ENCODE peak calls at places on chromosomes 12 and 14, in five cellular contexts. Z is breast epithelium, M is psoas muscle, O is fibroblast of the aortic adventitia, H is GM06990. V is an unnamed sample.

GRCh38 chr12:67650528-67651379 is 2.2 kb downstream of the DYRK2 start:
- DNase-seq in Z (no peak), M (no peak), O (no peak), H (no peak), V (peak)

GRCh38 chr14:68549966-68550705 is 242.7 kb downstream of the ZFP36L1 start:
- DNase-seq in Z (peak), M (no peak), O (no peak), H (no peak), V (no peak)

GRCh38 chr12:6635375-6635855 is 344 bp downstream of the LPAR5 start:
- DNase-seq in Z (no peak), M (no peak), O (no peak), H (peak), V (peak)

GRCh38 chr14:36834293-36834692 is 172.6 kb downstream of the PAX9 start:
- DNase-seq in Z (no peak), M (no peak), O (no peak), H (no peak), V (no peak)

GRCh38 chr12:96814200-96814599 is 92.9 kb upstream of the NEDD1 start:
- DNase-seq in Z (no peak), M (no peak), O (no peak), H (no peak), V (no peak)

GRCh38 chr12:64530566-64530965 is 78.6 kb downstream of the TBK1 start:
- DNase-seq in Z (no peak), M (no peak), O (no peak), H (no peak), V (no peak)

GRCh38 chr12:104870797-104871196 is 87.3 kb downstream of the SLC41A2 start:
- DNase-seq in Z (no peak), M (no peak), O (no peak), H (peak), V (peak)

GRCh38 chr14:33834101-33834955 is 116.5 kb downstream of the EGLN3 start:
- DNase-seq in Z (peak), M (no peak), O (no peak), H (no peak), V (peak)

GRCh38 chr12:68564166-68564565 is 46.5 kb upstream of the RAP1B start:
- DNase-seq in Z (no peak), M (no peak), O (no peak), H (no peak), V (no peak)

GRCh38 chr14:104353921-104354701 is 215.7 kb downstream of the KIF26A start:
- DNase-seq in Z (no peak), M (peak), O (no peak), H (no peak), V (no peak)

GRCh38 chr12:68425998-68426397 is 93.8 kb upstream of the MDM1 start:
- DNase-seq in Z (no peak), M (no peak), O (peak), H (no peak), V (no peak)

GRCh38 chr12:111741235-111741812 is 25.4 kb upstream of the ALDH2 start:
- DNase-seq in Z (no peak), M (no peak), O (peak), H (no peak), V (no peak)

GRCh38 chr12:112858776-112859175 is 48.0 kb upstream of the OAS1 start:
- DNase-seq in Z (no peak), M (no peak), O (no peak), H (no peak), V (no peak)

GRCh38 chr14:100084591-100084990 is 19.4 kb downstream of the EVL start:
- DNase-seq in Z (no peak), M (no peak), O (no peak), H (no peak), V (no peak)

GRCh38 chr14:54310852-54311230 is 86.0 kb upstream of the CDKN3 start:
- DNase-seq in Z (no peak), M (no peak), O (no peak), H (no peak), V (no peak)

GRCh38 chr14:67584931-67585330 is 15.1 kb downstream of the PIGH start:
- DNase-seq in Z (no peak), M (no peak), O (no peak), H (no peak), V (no peak)

GRCh38 chr12:47773062-47773857 is at the start of gene SLC48A1:
- DNase-seq in Z (peak), M (peak), O (peak), H (peak), V (peak)

GRCh38 chr14:22509751-22510300 is 79.2 kb downstream of the DAD1 start:
- DNase-seq in Z (no peak), M (no peak), O (no peak), H (peak), V (peak)

GRCh38 chr14:49679271-49679670 is 8.7 kb downstream of the POLE2 start:
- DNase-seq in Z (no peak), M (no peak), O (no peak), H (no peak), V (no peak)

GRCh38 chr12:124381454-124382207 is 86.7 kb downstream of the RFLNA start:
- DNase-seq in Z (peak), M (peak), O (peak), H (no peak), V (no peak)

GRCh38 chr12:6863586-6864321 is 3.6 kb upstream of the TPI1 start:
- DNase-seq in Z (no peak), M (no peak), O (no peak), H (no peak), V (no peak)

GRCh38 chr12:120229583-120230325 is 28.8 kb upstream of the RPLP0 start:
- DNase-seq in Z (no peak), M (peak), O (peak), H (no peak), V (no peak)

GRCh38 chr12:79732647-79733046 is 41.9 kb upstream of the PAWR start:
- DNase-seq in Z (no peak), M (no peak), O (no peak), H (no peak), V (no peak)

GRCh38 chr14:69133206-69134125 is 19.5 kb downstream of the DCAF5 start:
- DNase-seq in Z (no peak), M (no peak), O (peak), H (no peak), V (no peak)

GRCh38 chr14:37588956-37589737 is 5.9 kb downstream of the FOXA1 start:
- DNase-seq in Z (no peak), M (no peak), O (no peak), H (no peak), V (no peak)

GRCh38 chr12:13103391-13104033 is at the start of gene GSG1:
- DNase-seq in Z (no peak), M (no peak), O (peak), H (no peak), V (peak)

GRCh38 chr12:17949558-17950141 is 140.3 kb downstream of the RERGL start:
- DNase-seq in Z (no peak), M (no peak), O (no peak), H (no peak), V (no peak)

GRCh38 chr12:92041742-92042141 is 103.9 kb downstream of the BTG1 start:
- DNase-seq in Z (no peak), M (no peak), O (no peak), H (no peak), V (peak)

GRCh38 chr12:109131522-109132050 is 15.2 kb downstream of the ACACB start:
- DNase-seq in Z (no peak), M (peak), O (no peak), H (no peak), V (no peak)

GRCh38 chr12:75859868-75860267 is 171.7 kb downstream of the PHLDA1 start:
- DNase-seq in Z (no peak), M (no peak), O (peak), H (no peak), V (no peak)

GRCh38 chr14:54667764-54668163 is 100.8 kb downstream of the SAMD4A start:
- DNase-seq in Z (no peak), M (no peak), O (no peak), H (no peak), V (no peak)

GRCh38 chr12:11623382-11623781 is 26.1 kb upstream of the ETV6 start:
- DNase-seq in Z (no peak), M (no peak), O (no peak), H (no peak), V (no peak)

GRCh38 chr12:119202121-119202527 is 23.4 kb downstream of the HSPB8 start:
- DNase-seq in Z (no peak), M (no peak), O (no peak), H (no peak), V (no peak)

GRCh38 chr12:91381309-91381804 is 198.7 kb upstream of the DCN start:
- DNase-seq in Z (peak), M (no peak), O (peak), H (peak), V (peak)

GRCh38 chr14:28142400-28143015 is 624.1 kb upstream of the FOXG1 start:
- DNase-seq in Z (no peak), M (no peak), O (peak), H (no peak), V (no peak)

GRCh38 chr12:108306014-108306501 is 33.1 kb downstream of the CMKLR1 start:
- DNase-seq in Z (no peak), M (peak), O (peak), H (no peak), V (no peak)

GRCh38 chr14:89493406-89493805 is 76.4 kb upstream of the FOXN3 start:
- DNase-seq in Z (no peak), M (no peak), O (no peak), H (no peak), V (no peak)

GRCh38 chr12:64256166-64256800 is 34.2 kb upstream of the KICS2 start:
- DNase-seq in Z (no peak), M (no peak), O (peak), H (no peak), V (peak)

DNA sequence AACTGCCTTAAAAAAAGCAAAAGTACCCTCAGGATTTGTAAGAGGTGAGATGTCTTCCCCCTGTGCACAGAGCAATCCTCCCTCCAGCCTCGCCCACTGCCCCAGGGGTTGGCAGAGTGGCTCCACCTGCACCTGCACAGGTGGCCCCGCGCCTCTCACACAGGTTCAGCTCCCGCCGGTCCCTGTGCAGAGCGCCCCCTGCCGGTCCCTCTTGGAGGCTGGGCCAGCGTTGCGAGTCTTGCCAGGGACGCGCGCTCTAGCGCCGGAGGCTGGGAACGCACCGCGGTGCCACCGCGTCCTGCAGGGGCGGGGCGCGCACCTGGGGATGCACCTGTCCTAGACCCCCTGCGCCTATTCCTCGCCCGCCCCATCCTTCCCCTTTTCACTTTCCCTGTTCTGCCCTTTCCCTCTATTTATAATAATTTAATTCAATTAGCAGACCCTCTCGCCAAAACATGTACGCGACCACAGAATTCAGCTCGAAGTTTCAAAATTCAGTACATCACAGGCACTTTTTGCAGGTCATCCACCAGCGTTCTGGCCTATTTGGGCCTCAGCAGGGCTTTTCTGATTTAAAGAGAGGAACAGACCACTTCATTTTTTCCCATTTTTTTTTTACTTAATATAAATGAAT is 618.6 kb downstream of the AACS start:
- DNase-seq in Z (no peak), M (no peak), O (no peak), H (peak), V (peak)
- TF ChIP-seq CTCF in Z (no peak), M (no peak), O (no peak), H (peak), V (peak)

DNA sequence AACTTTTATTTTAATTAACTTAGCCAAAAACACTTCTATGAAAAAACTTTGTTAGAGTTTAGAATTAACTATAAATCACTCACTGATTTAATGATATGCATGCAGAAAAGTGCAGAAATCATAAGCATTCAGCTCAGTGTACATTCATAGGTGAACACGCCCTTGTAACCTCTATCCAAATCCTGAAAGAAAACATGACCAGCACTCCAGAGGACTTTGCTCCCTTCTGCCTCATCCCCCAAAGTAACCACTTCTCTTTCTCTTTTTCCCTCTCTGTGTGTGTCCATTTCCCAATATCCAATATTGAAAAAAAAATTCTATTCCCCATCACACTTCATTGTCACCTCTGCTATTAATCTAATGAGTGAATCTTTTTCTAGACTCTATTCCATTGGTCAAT is 197.1 kb upstream of the FAR2 start:
- DNase-seq in Z (no peak), M (no peak), O (no peak), H (no peak), V (no peak)
- H3K4me3 ChIP-seq in Z (no peak), M (no peak), O (no peak), H (no peak), V (no peak)

GRCh38 chr14:23694085-23694975 is 58.2 kb downstream of the DHRS2 start:
- DNase-seq in Z (no peak), M (no peak), O (peak), H (no peak), V (no peak)

GRCh38 chr14:23692416-23692815 is 56.3 kb downstream of the DHRS2 start:
- DNase-seq in Z (no peak), M (no peak), O (no peak), H (no peak), V (no peak)

GRCh38 chr14:23696706-23697239 is 60.6 kb downstream of the DHRS2 start:
- DNase-seq in Z (no peak), M (no peak), O (no peak), H (no peak), V (no peak)

GRCh38 chr14:23695220-23695999 is 59.2 kb downstream of the DHRS2 start:
- DNase-seq in Z (no peak), M (peak), O (peak), H (no peak), V (no peak)

DNA sequence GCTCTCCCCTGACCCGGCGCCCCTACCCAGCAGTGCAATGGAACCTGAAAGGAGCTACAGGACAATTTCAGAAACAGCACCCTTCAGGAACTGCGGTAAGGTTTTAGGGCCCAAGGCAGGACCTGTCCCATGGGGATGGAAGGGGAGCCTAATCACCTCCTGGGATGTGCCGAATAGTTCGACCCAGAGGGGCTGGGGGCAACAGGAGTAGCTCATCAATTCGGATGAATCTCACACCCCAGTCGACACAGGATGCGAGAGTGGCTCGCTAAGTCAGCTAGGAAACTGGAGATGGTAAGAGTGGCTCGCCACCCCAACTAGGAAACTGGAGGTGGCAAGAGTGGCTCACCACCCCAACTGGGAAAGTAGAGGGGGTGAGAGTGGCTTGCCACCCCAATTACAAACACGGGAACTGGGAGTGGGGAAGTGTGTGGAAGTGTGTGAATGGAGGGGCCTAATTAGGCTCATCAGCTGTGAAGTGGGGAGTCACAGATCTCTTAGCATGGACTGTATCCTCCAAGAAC is 57.1 kb downstream of the DHRS2 start:
- DNase-seq in Z (no peak), M (no peak), O (no peak), H (no peak), V (no peak)
- TF ChIP-seq CTCF in Z (no peak), M (no peak), O (no peak), H (no peak), V (no peak)

DNA sequence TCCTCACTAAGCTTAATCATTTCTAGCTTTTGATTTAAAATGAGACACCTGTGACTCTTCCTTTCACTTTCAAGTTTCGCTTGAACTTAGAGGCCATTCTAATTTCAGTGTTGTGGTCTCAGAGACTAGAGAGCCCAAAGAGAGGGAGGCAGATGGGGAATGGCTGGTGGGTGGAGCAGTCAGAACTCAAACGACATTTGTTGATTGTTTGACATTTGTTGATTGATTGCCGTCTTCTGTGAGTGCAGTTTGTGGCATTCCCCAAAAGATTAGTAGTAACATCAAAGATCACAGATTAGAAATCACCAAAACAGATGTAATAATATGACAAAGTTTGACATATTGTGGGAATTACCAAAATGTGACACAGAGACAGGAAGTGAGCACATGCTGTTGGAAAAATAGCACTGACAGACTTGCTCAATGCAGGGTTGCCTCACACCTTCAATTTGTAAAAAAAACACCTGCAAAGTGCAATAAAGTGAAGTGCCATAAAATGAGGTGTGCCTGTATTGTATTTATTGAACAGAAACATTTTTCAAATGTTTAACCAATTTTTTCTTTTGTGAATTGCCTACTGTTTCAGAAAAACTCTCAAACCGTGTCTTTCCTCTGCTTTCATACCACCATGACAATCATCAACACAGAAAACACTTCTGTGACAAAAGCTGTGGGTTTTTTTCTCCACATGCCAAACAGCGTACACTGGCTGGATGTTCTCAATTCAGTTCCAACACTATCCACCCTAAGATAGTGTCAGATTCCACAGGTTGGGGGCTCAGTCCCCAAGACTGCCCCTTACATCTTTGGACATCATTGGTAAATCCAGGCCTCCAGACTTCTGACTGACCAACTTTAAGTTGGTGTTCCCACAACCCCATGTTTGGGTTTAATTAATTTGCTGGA is 376.3 kb upstream of the RGS6 start:
- DNase-seq in Z (no peak), M (no peak), O (peak), H (peak), V (peak)
- H3K4me3 ChIP-seq in Z (no peak), M (no peak), O (no peak), H (no peak), V (peak)

GRCh38 chr14:30874120-30874998 is at the start of gene COCH:
- DNase-seq in Z (no peak), M (peak), O (no peak), H (peak), V (peak)
- TF ChIP-seq CTCF in Z (no peak), M (peak), O (peak), H (peak), V (peak)

V was measured in GM12865.